ENCODE peak calls at places on chromosomes 2 and 18, in nine cellular contexts. B, I, N, C, D, J, A, F and L are unnamed samples. For H3K9me3, the result is how much of the 10 kb centered on the place peaks cover.

GRCh38 chr2:85997016-85997970 is 108.4 kb downstream of the POLR1A start:
- DNase-seq in B (no peak), I (no peak), N (no peak), C (peak), D (no peak), J (no peak), A (peak), F (peak), L (no peak)

GRCh38 chr2:228118940-228119339 is 62.5 kb downstream of the SPHKAP start:
- DNase-seq in B (no peak), I (no peak), N (no peak), C (no peak), D (no peak), J (no peak), A (no peak), F (no peak), L (no peak)

GRCh38 chr2:98093146-98093545 is 6.2 kb downstream of the VWA3B start:
- DNase-seq in B (no peak), I (no peak), N (no peak), C (no peak), D (no peak), J (no peak), A (no peak), F (no peak), L (no peak)

GRCh38 chr18:62524443-62525200 is 1.8 kb downstream of the ZCCHC2 start:
- DNase-seq in B (peak), I (peak), N (peak), C (peak), D (peak), J (peak), A (peak), F (peak), L (no peak)

GRCh38 chr2:230668184-230668938 is 44.3 kb upstream of the CAB39 start:
- DNase-seq in B (no peak), I (no peak), N (no peak), C (no peak), D (peak), J (no peak), A (no peak), F (peak), L (no peak)

GRCh38 chr2:133489146-133489545 is 79.1 kb downstream of the NCKAP5 start:
- DNase-seq in B (no peak), I (no peak), N (no peak), C (no peak), D (no peak), J (no peak), A (no peak), F (no peak), L (no peak)

GRCh38 chr18:3826021-3826420 is 376.0 kb downstream of the TGIF1 start:
- DNase-seq in B (no peak), I (no peak), N (no peak), C (no peak), D (no peak), J (no peak), A (no peak), F (no peak), L (no peak)

GRCh38 chr18:51051105-51051712 is 21.2 kb downstream of the SMAD4 start:
- DNase-seq in B (no peak), I (no peak), N (no peak), C (no peak), D (no peak), J (no peak), A (peak), F (peak), L (no peak)

GRCh38 chr2:119429225-119430000 is 2.2 kb upstream of the TMEM37 start:
- DNase-seq in B (no peak), I (no peak), N (no peak), C (peak), D (no peak), J (no peak), A (no peak), F (peak), L (no peak)

GRCh38 chr2:10284108-10284870 is 18.4 kb upstream of the HPCAL1 start:
- DNase-seq in B (no peak), I (no peak), N (no peak), C (no peak), D (no peak), J (no peak), A (no peak), F (no peak), L (no peak)

GRCh38 chr2:119758881-119759450 is 756 bp upstream of the PTPN4 start:
- DNase-seq in B (no peak), I (no peak), N (no peak), C (no peak), D (no peak), J (no peak), A (no peak), F (no peak), L (no peak)

DNA sequence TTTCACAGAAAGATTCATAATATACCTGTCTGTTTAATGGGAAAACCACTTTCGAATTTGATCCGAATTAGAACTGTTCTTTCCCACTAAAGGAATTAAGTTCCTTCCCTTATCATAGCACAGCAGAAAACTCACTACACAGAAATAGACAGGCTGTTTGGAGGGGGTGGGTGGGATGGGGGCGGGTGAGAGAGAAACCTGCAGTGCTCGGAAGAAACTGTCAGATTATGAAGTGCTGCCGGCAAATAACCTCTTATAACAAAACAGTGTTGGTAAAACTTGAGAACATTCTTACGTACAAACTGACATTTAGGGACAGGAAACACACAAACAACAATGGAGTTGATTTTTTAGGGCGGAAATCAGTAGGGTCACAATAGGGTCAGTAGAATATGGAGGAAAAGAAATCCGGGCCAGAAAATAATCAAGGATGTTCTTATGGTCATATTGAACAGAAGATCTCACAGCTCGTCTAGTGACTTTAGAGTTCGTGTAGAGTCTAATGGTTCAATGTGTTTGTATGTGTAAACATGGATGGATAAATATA is 756.0 kb upstream of the LRATD1 start:
- DNase-seq in B (no peak), I (no peak), N (no peak), C (no peak), D (no peak), J (no peak), A (no peak), F (no peak), L (no peak)
- H3K9me3 ChIP-seq in B (under half), I (under half), N (under half), C (under half), D (under half), J (under half), A (under half), F (under half), L (under half)

GRCh38 chr2:188272121-188272520 is 19.6 kb upstream of the GULP1 start:
- DNase-seq in B (no peak), I (no peak), N (no peak), C (no peak), D (no peak), J (no peak), A (no peak), F (no peak), L (no peak)
- TF ChIP-seq CTCF in B (no peak), I (no peak), N (no peak), C (no peak), D (no peak), J (no peak), A (no peak), F (no peak), L (no peak)

DNA sequence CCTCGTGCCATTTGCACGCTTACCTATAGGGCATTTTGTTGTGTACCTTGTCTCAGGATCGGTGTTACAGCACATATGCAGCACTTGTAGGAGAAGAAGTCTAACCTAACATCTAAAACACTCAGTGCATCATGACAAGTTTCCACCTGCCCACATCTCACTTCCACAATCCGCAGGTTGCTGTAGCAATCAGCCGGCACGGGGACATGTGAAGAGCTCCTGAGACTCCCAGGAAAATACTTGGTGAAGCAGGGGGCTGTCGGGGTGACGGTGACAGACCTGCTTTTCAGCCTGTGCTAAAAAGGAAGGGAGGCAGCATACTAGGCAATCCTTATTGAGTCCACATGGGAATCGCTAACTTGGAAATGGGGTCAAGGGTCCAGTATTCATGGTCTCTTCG is 172.2 kb downstream of the MYT1L start:
- DNase-seq in B (no peak), I (no peak), N (no peak), C (no peak), D (no peak), J (no peak), A (no peak), F (no peak), L (no peak)
- H3K9me3 ChIP-seq in B (under half), I (under half), N (under half), C (under half), D (under half), J (under half), A (under half), F (under half), L (under half)

GRCh38 chr18:69992776-69993175 is 45.1 kb upstream of the CD226 start:
- DNase-seq in B (no peak), I (no peak), N (no peak), C (no peak), D (no peak), J (no peak), A (no peak), F (peak), L (no peak)

GRCh38 chr18:69982417-69982816 is 34.7 kb upstream of the CD226 start:
- DNase-seq in B (no peak), I (no peak), N (no peak), C (no peak), D (no peak), J (no peak), A (no peak), F (no peak), L (no peak)

GRCh38 chr18:69985239-69985638 is 37.6 kb upstream of the CD226 start:
- DNase-seq in B (no peak), I (no peak), N (no peak), C (peak), D (no peak), J (no peak), A (no peak), F (no peak), L (no peak)

GRCh38 chr18:69981948-69982347 is 34.3 kb upstream of the CD226 start:
- DNase-seq in B (no peak), I (no peak), N (no peak), C (no peak), D (no peak), J (no peak), A (no peak), F (no peak), L (no peak)

GRCh38 chr18:69987870-69988269 is 40.2 kb upstream of the CD226 start:
- DNase-seq in B (no peak), I (no peak), N (no peak), C (no peak), D (no peak), J (no peak), A (no peak), F (no peak), L (no peak)
- TF ChIP-seq CTCF in B (no peak), I (no peak), N (no peak), C (no peak), D (no peak), J (no peak), A (no peak), F (no peak), L (no peak)

GRCh38 chr2:80852808-80853139 is 548.2 kb upstream of the LRRTM1 start:
- DNase-seq in B (no peak), I (no peak), N (no peak), C (peak), D (no peak), J (no peak), A (no peak), F (no peak), L (no peak)
- H3K9me3 ChIP-seq in B (under half), I (under half), N (under half), C (under half), D (under half), J (under half), A (under half), F (under half), L (under half)

GRCh38 chr18:54125429-54125828 is 99.0 kb downstream of the MBD2 start:
- DNase-seq in B (no peak), I (no peak), N (no peak), C (no peak), D (no peak), J (no peak), A (no peak), F (no peak), L (no peak)

GRCh38 chr18:54130177-54130576 is 94.3 kb downstream of the MBD2 start:
- DNase-seq in B (no peak), I (no peak), N (no peak), C (no peak), D (no peak), J (no peak), A (no peak), F (no peak), L (no peak)

GRCh38 chr18:54130631-54131030 is 93.8 kb downstream of the MBD2 start:
- DNase-seq in B (no peak), I (no peak), N (no peak), C (no peak), D (no peak), J (no peak), A (no peak), F (no peak), L (no peak)

GRCh38 chr18:54129448-54130134 is 94.9 kb downstream of the MBD2 start:
- DNase-seq in B (no peak), I (no peak), N (no peak), C (no peak), D (no peak), J (no peak), A (no peak), F (no peak), L (no peak)

GRCh38 chr18:54127759-54128378 is 96.6 kb downstream of the MBD2 start:
- DNase-seq in B (no peak), I (no peak), N (peak), C (peak), D (peak), J (no peak), A (peak), F (peak), L (no peak)
- TF ChIP-seq CTCF in B (no peak), I (peak), N (no peak), C (peak), D (peak), J (peak), A (peak), F (peak), L (peak)

DNA sequence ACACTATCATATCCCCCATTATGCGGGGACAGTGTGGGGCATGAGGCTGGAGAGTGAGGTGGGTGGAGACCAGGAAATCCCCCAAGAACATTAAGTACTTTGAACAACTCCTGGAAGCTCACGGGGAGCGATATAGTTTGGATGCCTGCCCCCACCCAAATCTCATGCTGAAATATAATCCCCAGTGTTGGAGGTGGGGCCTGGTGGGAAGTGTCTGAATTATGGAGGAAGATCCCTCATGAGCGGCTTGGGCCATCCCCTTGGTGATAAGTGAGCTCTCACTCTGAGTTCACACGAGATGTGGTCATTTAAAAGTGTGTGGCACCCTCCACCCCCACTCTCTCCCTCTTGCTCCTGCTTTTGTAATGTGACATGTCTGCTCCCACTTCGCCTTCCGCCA is 97.1 kb upstream of the TMEM200C start:
- DNase-seq in B (no peak), I (no peak), N (no peak), C (no peak), D (no peak), J (no peak), A (no peak), F (no peak), L (no peak)
- H3K9me3 ChIP-seq in B (under half), I (under half), N (under half), C (under half), D (under half), J (under half), A (under half), F (under half), L (under half)